ENCODE peak calls at places on chromosome 6, in six cellular contexts. H is IMR-90; F is NCI-H1417; B is activated T-helper 1 cell treated with anti-CD3 and anti-CD28 coated beads, Interleukin-12 subunit alpha, Interleukin-12 subunit beta, Interleukin-2, Interleukin-4 antibody, amounts not matched to agents 30 ng/mL and 10 ng/mL and 1 ng/mL, durations not matched to agents 14 hours and 24 hours and 36 hours; C is OCI-LY7; O is SW480. P is an unnamed sample.

GRCh38 chr6:26223677-26224546 is 136.7 kb downstream of the HFE start:
- DNase-seq in H (peak), F (peak), B (peak), C (no peak), O (peak), P (peak)

GRCh38 chr6:5031150-5031549 is 27.3 kb upstream of the RPP40 start:
- DNase-seq in H (no peak), F (no peak), B (no peak), C (no peak), O (no peak), P (no peak)

GRCh38 chr6:137804647-137805046 is 62.4 kb upstream of the TNFAIP3 start:
- DNase-seq in H (peak), F (no peak), B (no peak), C (no peak), O (no peak), P (no peak)

GRCh38 chr6:9250852-9251251 is 815.5 kb upstream of the SLC35B3 start:
- DNase-seq in H (peak), F (peak), B (no peak), C (peak), O (peak), P (peak)

GRCh38 chr6:14149053-14149746 is 31.6 kb downstream of the CD83 start:
- DNase-seq in H (no peak), F (no peak), B (no peak), C (no peak), O (no peak), P (no peak)

GRCh38 chr6:41013473-41014153 is 25.4 kb downstream of the UNC5CL start:
- DNase-seq in H (no peak), F (no peak), B (no peak), C (no peak), O (no peak), P (no peak)

GRCh38 chr6:30955367-30956042 is 14.7 kb downstream of the MUCL3 start:
- DNase-seq in H (peak), F (peak), B (peak), C (no peak), O (peak), P (no peak)

GRCh38 chr6:79869184-79869583 is 78.2 kb downstream of the ELOVL4 start:
- DNase-seq in H (no peak), F (no peak), B (no peak), C (no peak), O (no peak), P (no peak)

GRCh38 chr6:14476793-14477531 is 359.4 kb downstream of the CD83 start:
- DNase-seq in H (peak), F (no peak), B (no peak), C (no peak), O (peak), P (no peak)

GRCh38 chr6:70734979-70735378 is 67.3 kb downstream of the SMAP1 start:
- DNase-seq in H (no peak), F (no peak), B (no peak), C (no peak), O (no peak), P (no peak)

GRCh38 chr6:170271771-170272314 is 19.0 kb downstream of the DLL1 start:
- DNase-seq in H (no peak), F (no peak), B (peak), C (peak), O (no peak), P (no peak)

GRCh38 chr6:3759656-3760245 is 8.2 kb upstream of the PXDC1 start:
- DNase-seq in H (peak), F (no peak), B (no peak), C (no peak), O (no peak), P (peak)

GRCh38 chr6:40526036-40526435 is 61.1 kb downstream of the LRFN2 start:
- DNase-seq in H (no peak), F (no peak), B (no peak), C (no peak), O (no peak), P (no peak)

GRCh38 chr6:11162262-11162661 is 50.7 kb upstream of the ERVFRD-1 start:
- DNase-seq in H (no peak), F (no peak), B (no peak), C (no peak), O (no peak), P (no peak)

GRCh38 chr6:108710046-108710445 is 138.2 kb upstream of the ARMC2 start:
- DNase-seq in H (no peak), F (no peak), B (no peak), C (no peak), O (no peak), P (no peak)

GRCh38 chr6:150494236-150494635 is 105.4 kb upstream of the PLEKHG1 start:
- DNase-seq in H (no peak), F (no peak), B (no peak), C (no peak), O (no peak), P (no peak)

GRCh38 chr6:148736779-148737412 is 9.9 kb upstream of the UST start:
- DNase-seq in H (no peak), F (no peak), B (no peak), C (no peak), O (no peak), P (no peak)

GRCh38 chr6:27161946-27162603 is 85.4 kb upstream of the PRSS16 start:
- DNase-seq in H (peak), F (peak), B (no peak), C (peak), O (no peak), P (peak)

GRCh38 chr6:145964948-145965366 is 799 bp upstream of the SHPRH start:
- DNase-seq in H (no peak), F (peak), B (no peak), C (peak), O (no peak), P (no peak)

GRCh38 chr6:64249129-64249528 is 613.5 kb downstream of the PHF3 start:
- DNase-seq in H (peak), F (no peak), B (no peak), C (no peak), O (no peak), P (peak)

GRCh38 chr6:164396071-164397047 is 913.0 kb downstream of the C6orf118 start:
- DNase-seq in H (no peak), F (no peak), B (no peak), C (no peak), O (no peak), P (no peak)

GRCh38 chr6:28322661-28323060 is 13.3 kb downstream of the ZSCAN31 start:
- DNase-seq in H (no peak), F (no peak), B (no peak), C (no peak), O (no peak), P (peak)

GRCh38 chr6:31055401-31055800 is 45.1 kb downstream of the MUC22 start:
- DNase-seq in H (no peak), F (no peak), B (no peak), C (no peak), O (no peak), P (no peak)

GRCh38 chr6:158219229-158219628 is 51.1 kb downstream of the GTF2H5 start:
- DNase-seq in H (peak), F (no peak), B (no peak), C (no peak), O (no peak), P (no peak)

GRCh38 chr6:17429381-17430061 is 36.1 kb downstream of the CAP2 start:
- DNase-seq in H (peak), F (peak), B (no peak), C (no peak), O (peak), P (no peak)

GRCh38 chr6:117483645-117484016 is 1.2 kb downstream of the DCBLD1 start:
- DNase-seq in H (peak), F (peak), B (no peak), C (no peak), O (peak), P (peak)

GRCh38 chr6:107603029-107603428 is 113.1 kb downstream of the SOBP start:
- DNase-seq in H (no peak), F (no peak), B (no peak), C (no peak), O (no peak), P (no peak)

GRCh38 chr6:45827952-45828530 is 187.6 kb downstream of the CLIC5 start:
- DNase-seq in H (peak), F (no peak), B (no peak), C (no peak), O (no peak), P (no peak)

GRCh38 chr6:32752580-32752979 is 10.8 kb downstream of the HLA-DQB2 start:
- DNase-seq in H (no peak), F (no peak), B (no peak), C (no peak), O (no peak), P (no peak)

GRCh38 chr6:31814677-31815024 is 432 bp downstream of the HSPA1L start:
- DNase-seq in H (peak), F (peak), B (peak), C (no peak), O (peak), P (peak)

GRCh38 chr6:87832025-87832825 is 130.2 kb upstream of the AKIRIN2 start:
- DNase-seq in H (peak), F (peak), B (no peak), C (peak), O (peak), P (no peak)

GRCh38 chr6:111015656-111016190 is 33.9 kb downstream of the RPF2 start:
- DNase-seq in H (no peak), F (no peak), B (no peak), C (no peak), O (no peak), P (no peak)

GRCh38 chr6:75290558-75290957 is 6.0 kb upstream of the TMEM30A start:
- DNase-seq in H (no peak), F (no peak), B (no peak), C (no peak), O (no peak), P (no peak)

GRCh38 chr6:41685641-41686380 is 47.5 kb downstream of the MDFI start:
- DNase-seq in H (no peak), F (no peak), B (no peak), C (no peak), O (no peak), P (no peak)

GRCh38 chr6:53326372-53327016 is 22.3 kb downstream of the ELOVL5 start:
- DNase-seq in H (peak), F (no peak), B (no peak), C (no peak), O (no peak), P (no peak)